ENCODE peak calls at places on chromosome 13, in six cellular contexts. One of them, this sample, is unnamed.

GRCh38 chr13:59126474-59126873 is 1037.3 kb downstream of the DIAPH3 start:
- DNase-seq in HCT116: no peak
- DNase-seq in left lung: no peak
- DNase-seq in astrocyte of the cerebellum: no peak
- DNase-seq in BJ: no peak
- DNase-seq in ascending aorta: no peak
- DNase-seq in this sample: no peak

GRCh38 chr13:36130542-36131214 is 504 bp downstream of the DCLK1 start:
- DNase-seq in HCT116: no peak
- DNase-seq in left lung: peak
- DNase-seq in astrocyte of the cerebellum: no peak
- DNase-seq in BJ: no peak
- DNase-seq in ascending aorta: no peak
- DNase-seq in this sample: no peak

GRCh38 chr13:51291341-51291740 is 48.1 kb upstream of the SERPINE3 start:
- DNase-seq in HCT116: no peak
- DNase-seq in left lung: no peak
- DNase-seq in astrocyte of the cerebellum: no peak
- DNase-seq in BJ: no peak
- DNase-seq in ascending aorta: no peak
- DNase-seq in this sample: no peak

GRCh38 chr13:27283906-27284523 is 13.4 kb downstream of the RASL11A start:
- DNase-seq in HCT116: peak
- DNase-seq in left lung: no peak
- DNase-seq in astrocyte of the cerebellum: no peak
- DNase-seq in BJ: no peak
- DNase-seq in ascending aorta: no peak
- DNase-seq in this sample: no peak

GRCh38 chr13:59746291-59746962 is 417.3 kb downstream of the DIAPH3 start:
- DNase-seq in HCT116: no peak
- DNase-seq in left lung: no peak
- DNase-seq in astrocyte of the cerebellum: peak
- DNase-seq in BJ: peak
- DNase-seq in ascending aorta: no peak
- DNase-seq in this sample: no peak

GRCh38 chr13:40984670-40985366 is 34.3 kb downstream of the ELF1 start:
- DNase-seq in HCT116: no peak
- DNase-seq in left lung: no peak
- DNase-seq in astrocyte of the cerebellum: no peak
- DNase-seq in BJ: no peak
- DNase-seq in ascending aorta: no peak
- DNase-seq in this sample: no peak

GRCh38 chr13:110108348-110109139 is 198.4 kb downstream of the COL4A1 start:
- DNase-seq in HCT116: peak
- DNase-seq in left lung: no peak
- DNase-seq in astrocyte of the cerebellum: peak
- DNase-seq in BJ: no peak
- DNase-seq in ascending aorta: no peak
- DNase-seq in this sample: peak

GRCh38 chr13:52921194-52921593 is 72.8 kb upstream of the PCDH8 start:
- DNase-seq in HCT116: no peak
- DNase-seq in left lung: no peak
- DNase-seq in astrocyte of the cerebellum: no peak
- DNase-seq in BJ: no peak
- DNase-seq in ascending aorta: no peak
- DNase-seq in this sample: no peak

GRCh38 chr13:96996097-96996496 is 1.8 kb upstream of the OXGR1 start:
- DNase-seq in HCT116: no peak
- DNase-seq in left lung: no peak
- DNase-seq in astrocyte of the cerebellum: no peak
- DNase-seq in BJ: no peak
- DNase-seq in ascending aorta: no peak
- DNase-seq in this sample: no peak

GRCh38 chr13:51111174-51111573 is at the start of gene C13orf42:
- DNase-seq in HCT116: no peak
- DNase-seq in left lung: no peak
- DNase-seq in astrocyte of the cerebellum: no peak
- DNase-seq in BJ: no peak
- DNase-seq in ascending aorta: no peak
- DNase-seq in this sample: no peak

GRCh38 chr13:27406178-27406939 is 18.1 kb upstream of the GTF3A start:
- DNase-seq in HCT116: no peak
- DNase-seq in left lung: no peak
- DNase-seq in astrocyte of the cerebellum: no peak
- DNase-seq in BJ: no peak
- DNase-seq in ascending aorta: no peak
- DNase-seq in this sample: no peak

GRCh38 chr13:73416093-73416492 is 357.3 kb downstream of the KLF5 start:
- DNase-seq in HCT116: no peak
- DNase-seq in left lung: no peak
- DNase-seq in astrocyte of the cerebellum: peak
- DNase-seq in BJ: no peak
- DNase-seq in ascending aorta: no peak
- DNase-seq in this sample: no peak

GRCh38 chr13:35785563-35786327 is 309.3 kb upstream of the MAB21L1 start:
- DNase-seq in HCT116: no peak
- DNase-seq in left lung: no peak
- DNase-seq in astrocyte of the cerebellum: no peak
- DNase-seq in BJ: no peak
- DNase-seq in ascending aorta: no peak
- DNase-seq in this sample: no peak

GRCh38 chr13:51793570-51794273 is 10.2 kb downstream of the DHRS12 start:
- DNase-seq in HCT116: peak
- DNase-seq in left lung: no peak
- DNase-seq in astrocyte of the cerebellum: peak
- DNase-seq in BJ: peak
- DNase-seq in ascending aorta: no peak
- DNase-seq in this sample: no peak

GRCh38 chr13:94673841-94674240 is 38.5 kb downstream of the SOX21 start:
- DNase-seq in HCT116: no peak
- DNase-seq in left lung: no peak
- DNase-seq in astrocyte of the cerebellum: no peak
- DNase-seq in BJ: no peak
- DNase-seq in ascending aorta: no peak
- DNase-seq in this sample: no peak

GRCh38 chr13:106376411-106377112 is 158.9 kb downstream of the EFNB2 start:
- DNase-seq in HCT116: peak
- DNase-seq in left lung: no peak
- DNase-seq in astrocyte of the cerebellum: peak
- DNase-seq in BJ: peak
- DNase-seq in ascending aorta: no peak
- DNase-seq in this sample: no peak

GRCh38 chr13:76886292-76887061 is at the start of gene KCTD12:
- DNase-seq in HCT116: peak
- DNase-seq in left lung: peak
- DNase-seq in astrocyte of the cerebellum: peak
- DNase-seq in BJ: no peak
- DNase-seq in ascending aorta: peak
- DNase-seq in this sample: peak
- TF ChIP-seq CTCF in HCT116: peak
- TF ChIP-seq CTCF in left lung: no peak
- TF ChIP-seq CTCF in astrocyte of the cerebellum: peak
- TF ChIP-seq CTCF in BJ: peak
- TF ChIP-seq CTCF in ascending aorta: peak
- TF ChIP-seq CTCF in this sample: no peak

DNA sequence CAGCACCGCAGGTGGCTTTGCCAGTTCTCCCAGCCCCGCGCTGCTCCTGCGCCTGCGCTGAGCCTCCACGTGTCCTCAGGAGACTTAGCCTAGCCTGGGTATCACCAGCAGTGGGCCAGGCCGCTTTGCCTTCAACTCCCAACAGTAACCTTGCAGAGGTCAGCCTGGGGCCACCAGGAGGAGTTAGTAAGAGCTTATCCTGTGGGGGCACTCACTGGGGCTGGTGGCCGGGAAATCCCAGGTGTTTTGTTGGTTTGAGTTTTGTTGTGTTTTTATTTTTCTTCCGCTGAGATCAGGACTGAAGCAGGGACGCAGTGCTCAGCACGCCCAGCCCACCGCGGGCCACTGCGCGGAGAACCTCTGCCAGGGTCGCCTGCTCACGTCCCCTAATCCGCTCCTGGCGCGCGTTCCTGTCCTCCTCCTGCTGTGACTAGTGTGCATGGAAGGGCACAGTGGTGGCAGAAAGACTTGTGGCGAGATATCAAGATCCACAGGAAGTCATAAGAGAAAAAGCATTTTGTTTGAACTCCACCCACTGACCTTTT is 207.4 kb upstream of the RFC3 start:
- DNase-seq in HCT116: no peak
- DNase-seq in left lung: no peak
- DNase-seq in astrocyte of the cerebellum: no peak
- DNase-seq in BJ: no peak
- DNase-seq in ascending aorta: peak
- DNase-seq in this sample: peak
- TF ChIP-seq CTCF in HCT116: no peak
- TF ChIP-seq CTCF in left lung: no peak
- TF ChIP-seq CTCF in astrocyte of the cerebellum: no peak
- TF ChIP-seq CTCF in BJ: no peak
- TF ChIP-seq CTCF in ascending aorta: no peak
- TF ChIP-seq CTCF in this sample: no peak

DNA sequence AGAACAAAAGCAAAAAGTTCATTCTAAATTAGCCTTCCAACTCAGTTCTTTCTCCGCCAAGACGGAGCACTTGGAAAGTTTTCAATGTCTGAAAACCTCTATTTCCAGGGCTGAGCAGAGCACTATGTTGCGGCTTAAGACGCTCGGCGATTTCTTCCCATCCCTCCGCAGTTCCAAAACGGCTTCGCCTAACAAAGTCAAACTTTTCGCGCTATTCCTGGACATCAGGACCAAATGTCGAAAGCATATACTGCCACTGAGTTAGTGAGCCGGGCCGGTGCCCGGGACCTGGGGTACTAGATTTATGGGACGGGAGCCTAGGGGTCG is 771 bp downstream of the RCBTB2 start:
- DNase-seq in HCT116: no peak
- DNase-seq in left lung: no peak
- DNase-seq in astrocyte of the cerebellum: peak
- DNase-seq in BJ: peak
- DNase-seq in ascending aorta: no peak
- DNase-seq in this sample: no peak
- TF ChIP-seq CTCF in HCT116: no peak
- TF ChIP-seq CTCF in left lung: no peak
- TF ChIP-seq CTCF in astrocyte of the cerebellum: no peak
- TF ChIP-seq CTCF in BJ: no peak
- TF ChIP-seq CTCF in ascending aorta: no peak
- TF ChIP-seq CTCF in this sample: no peak

GRCh38 chr13:98556417-98556816 is 20.5 kb downstream of the STK24 start:
- DNase-seq in HCT116: no peak
- DNase-seq in left lung: no peak
- DNase-seq in astrocyte of the cerebellum: no peak
- DNase-seq in BJ: no peak
- DNase-seq in ascending aorta: no peak
- DNase-seq in this sample: no peak

GRCh38 chr13:98563071-98563470 is 13.8 kb downstream of the STK24 start:
- DNase-seq in HCT116: no peak
- DNase-seq in left lung: no peak
- DNase-seq in astrocyte of the cerebellum: no peak
- DNase-seq in BJ: no peak
- DNase-seq in ascending aorta: no peak
- DNase-seq in this sample: no peak

GRCh38 chr13:98557934-98558630 is 18.8 kb downstream of the STK24 start:
- DNase-seq in HCT116: no peak
- DNase-seq in left lung: no peak
- DNase-seq in astrocyte of the cerebellum: no peak
- DNase-seq in BJ: no peak
- DNase-seq in ascending aorta: no peak
- DNase-seq in this sample: no peak

DNA sequence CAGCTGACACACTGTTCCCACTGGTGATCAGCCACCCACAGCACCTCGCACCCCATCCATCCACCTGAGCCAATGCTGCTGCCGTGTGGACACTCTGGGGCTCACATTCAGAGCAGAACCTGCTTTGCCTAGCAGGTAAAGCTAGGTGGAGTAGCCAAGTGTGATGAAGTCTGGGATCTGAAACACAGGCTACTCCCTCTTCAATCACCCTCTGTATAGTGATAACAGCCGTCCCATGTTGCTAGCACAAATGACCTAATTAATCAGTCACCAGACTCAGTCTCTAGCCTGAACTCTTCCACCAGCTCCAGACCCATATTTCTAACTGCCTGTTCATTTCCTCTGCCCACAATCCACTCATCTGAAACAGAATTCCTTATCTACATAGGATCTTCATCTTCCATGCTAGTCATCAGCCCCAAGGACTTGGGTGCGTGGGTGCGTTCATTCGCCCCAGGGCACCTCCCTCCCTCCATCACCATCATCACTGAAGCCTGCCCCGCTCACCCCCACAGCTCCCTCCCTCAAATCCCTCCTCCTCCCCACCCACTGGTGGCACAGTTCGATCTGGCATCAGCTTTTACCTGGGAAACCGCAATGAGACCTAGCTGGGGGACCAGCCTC is 19.8 kb downstream of the STK24 start:
- DNase-seq in HCT116: no peak
- DNase-seq in left lung: no peak
- DNase-seq in astrocyte of the cerebellum: no peak
- DNase-seq in BJ: no peak
- DNase-seq in ascending aorta: no peak
- DNase-seq in this sample: no peak
- TF ChIP-seq CTCF in HCT116: no peak
- TF ChIP-seq CTCF in left lung: no peak
- TF ChIP-seq CTCF in astrocyte of the cerebellum: no peak
- TF ChIP-seq CTCF in BJ: no peak
- TF ChIP-seq CTCF in ascending aorta: no peak
- TF ChIP-seq CTCF in this sample: no peak

GRCh38 chr13:31790992-31791391 is 51.7 kb downstream of the RXFP2 start:
- DNase-seq in HCT116: no peak
- DNase-seq in left lung: no peak
- DNase-seq in astrocyte of the cerebellum: no peak
- DNase-seq in BJ: peak
- DNase-seq in ascending aorta: no peak
- DNase-seq in this sample: no peak
- TF ChIP-seq CTCF in HCT116: no peak
- TF ChIP-seq CTCF in left lung: no peak
- TF ChIP-seq CTCF in astrocyte of the cerebellum: no peak
- TF ChIP-seq CTCF in BJ: no peak
- TF ChIP-seq CTCF in ascending aorta: no peak
- TF ChIP-seq CTCF in this sample: no peak

GRCh38 chr13:44648392-44649117 is 72.4 kb upstream of the TSC22D1 start:
- DNase-seq in HCT116: peak
- DNase-seq in left lung: no peak
- DNase-seq in astrocyte of the cerebellum: no peak
- DNase-seq in BJ: no peak
- DNase-seq in ascending aorta: no peak
- DNase-seq in this sample: no peak
- TF ChIP-seq CTCF in HCT116: peak
- TF ChIP-seq CTCF in left lung: no peak
- TF ChIP-seq CTCF in astrocyte of the cerebellum: peak
- TF ChIP-seq CTCF in BJ: peak
- TF ChIP-seq CTCF in ascending aorta: peak
- TF ChIP-seq CTCF in this sample: peak

GRCh38 chr13:102538938-102539337 is 57.8 kb upstream of the TPP2 start:
- DNase-seq in HCT116: no peak
- DNase-seq in left lung: no peak
- DNase-seq in astrocyte of the cerebellum: no peak
- DNase-seq in BJ: no peak
- DNase-seq in ascending aorta: no peak
- DNase-seq in this sample: no peak
- TF ChIP-seq CTCF in HCT116: no peak
- TF ChIP-seq CTCF in left lung: no peak
- TF ChIP-seq CTCF in astrocyte of the cerebellum: no peak
- TF ChIP-seq CTCF in BJ: no peak
- TF ChIP-seq CTCF in ascending aorta: no peak
- TF ChIP-seq CTCF in this sample: no peak